ENCODE peak calls at places on chromosomes 6 and 20, in four cellular contexts. Z is dorsolateral prefrontal cortex; F is stimulated activated CD8-positive, alpha-beta memory T cell treated with anti-CD3 and anti-CD28 coated beads, Interleukin-7, amount 100 ng/mL, for 1 hour; M is stimulated activated CD4-positive, alpha-beta T cell treated with anti-CD3 and anti-CD28 coated beads, Interleukin-2, amount 100 ng/mL, for 48 hours. W is an unnamed sample.

GRCh38 chr6:21842875-21843274 is 249.3 kb downstream of the SOX4 start:
- DNase-seq in Z (no peak), F (no peak), M (no peak), W (no peak)

GRCh38 chr6:322205-322930 is 30.1 kb downstream of the DUSP22 start:
- DNase-seq in Z (peak), F (no peak), M (no peak), W (no peak)

GRCh38 chr6:32816746-32817204 is at the start of gene HLA-DOB:
- DNase-seq in Z (no peak), F (no peak), M (no peak), W (peak)

GRCh38 chr6:24228681-24229255 is 102.8 kb downstream of the NRSN1 start:
- DNase-seq in Z (no peak), F (no peak), M (no peak), W (peak)

GRCh38 chr6:10418862-10419748 is 4.2 kb upstream of the TFAP2A start:
- DNase-seq in Z (no peak), F (no peak), M (no peak), W (no peak)

GRCh38 chr20:58574014-58574413 is 58.8 kb upstream of the APCDD1L start:
- DNase-seq in Z (no peak), F (no peak), M (no peak), W (no peak)

GRCh38 chr20:45111799-45112471 is 3.0 kb downstream of the WFDC5 start:
- DNase-seq in Z (no peak), F (no peak), M (no peak), W (peak)

GRCh38 chr6:397056-397455 is 5.5 kb downstream of the IRF4 start:
- DNase-seq in Z (no peak), F (no peak), M (no peak), W (no peak)

GRCh38 chr20:57880155-57880648 is 170.4 kb upstream of the PMEPA1 start:
- DNase-seq in Z (no peak), F (no peak), M (no peak), W (peak)

GRCh38 chr6:126787635-126788034 is 330.8 kb upstream of the RSPO3 start:
- DNase-seq in Z (no peak), F (no peak), M (no peak), W (no peak)